ENCODE peak calls at places on chromosomes 7 and 10, in seven cellular contexts. G is lung, T is tibial artery, I is GM13977, H is neural crest cell, B is stomach, P is AG10803. K is an unnamed sample.

GRCh38 chr10:126262971-126263370 is 125.3 kb downstream of the ADAM12 start:
- DNase-seq in H (no peak), G (no peak), P (peak), I (no peak), T (no peak), B (no peak), K (peak)

GRCh38 chr10:122213766-122214165 is 57.3 kb upstream of the BTBD16 start:
- DNase-seq in T (no peak), H (no peak), P (peak), B (no peak), G (no peak), I (no peak), K (no peak)

GRCh38 chr7:82506702-82507101 is 63.1 kb upstream of the CACNA2D1 start:
- DNase-seq in P (peak), T (peak), G (no peak), B (peak), I (no peak), H (no peak), K (no peak)

GRCh38 chr10:30782543-30783461 is 153.2 kb upstream of the LYZL2 start:
- DNase-seq in H (no peak), P (peak), B (no peak), T (no peak), I (peak), G (no peak), K (peak)

GRCh38 chr10:82477776-82478175 is 602.8 kb downstream of the NRG3 start:
- DNase-seq in G (no peak), P (no peak), B (no peak), T (no peak), I (no peak), H (no peak), K (no peak)

GRCh38 chr7:124840435-124840834 is 74.8 kb upstream of the GPR37 start:
- DNase-seq in H (no peak), P (no peak), T (no peak), I (no peak), G (no peak), B (no peak), K (no peak)

GRCh38 chr7:108839091-108839490 is 269.4 kb downstream of the DNAJB9 start:
- DNase-seq in P (no peak), B (no peak), G (no peak), T (no peak), I (no peak), H (no peak), K (peak)

GRCh38 chr10:79001082-79001885 is 67.5 kb upstream of the ZMIZ1 start:
- DNase-seq in P (peak), H (no peak), T (no peak), G (no peak), B (no peak), I (no peak), K (peak)

GRCh38 chr10:120586471-120586872 is 129.4 kb downstream of the PLPP4 start:
- DNase-seq in G (no peak), I (no peak), P (peak), B (no peak), H (no peak), T (no peak), K (peak)

DNA sequence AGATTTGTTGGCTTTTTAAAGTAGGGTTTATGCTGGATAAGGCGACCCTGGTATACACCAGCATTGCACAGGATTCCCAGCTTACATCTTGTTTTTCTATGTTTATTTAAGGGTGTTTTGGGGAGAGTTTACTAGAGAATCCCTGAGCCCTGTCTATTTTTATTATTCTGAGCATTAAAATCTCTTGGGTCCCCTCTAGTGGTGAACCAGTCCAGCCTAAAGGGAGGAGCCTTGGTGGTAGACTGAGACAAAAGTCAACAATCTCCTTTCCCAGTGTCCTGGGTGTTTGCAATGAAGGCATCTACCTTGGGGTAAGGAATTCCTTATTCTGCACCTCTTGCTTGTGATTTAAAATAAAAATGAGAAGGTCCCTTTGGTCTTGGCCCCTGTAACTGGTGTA is 38.2 kb downstream of the ANTXRL start:
- DNase-seq in T (no peak), G (no peak), B (no peak), H (no peak), P (no peak), I (no peak), K (no peak)
- TF ChIP-seq CTCF in T (no peak), G (no peak), B (peak), H (peak), P (peak), I (peak), K (peak)

GRCh38 chr7:103094102-103094501 is 19.2 kb downstream of the ARMC10 start:
- DNase-seq in H (no peak), G (no peak), I (no peak), B (no peak), T (no peak), P (no peak), K (peak)
- TF ChIP-seq CTCF in H (peak), G (no peak), I (peak), B (no peak), T (no peak), P (no peak), K (no peak)

GRCh38 chr7:132307465-132307864 is 268.8 kb downstream of the PLXNA4 start:
- DNase-seq in I (no peak), G (no peak), H (no peak), P (no peak), T (no peak), B (no peak), K (no peak)
- TF ChIP-seq CTCF in I (no peak), G (no peak), H (no peak), P (no peak), T (no peak), B (no peak), K (no peak)

DNA sequence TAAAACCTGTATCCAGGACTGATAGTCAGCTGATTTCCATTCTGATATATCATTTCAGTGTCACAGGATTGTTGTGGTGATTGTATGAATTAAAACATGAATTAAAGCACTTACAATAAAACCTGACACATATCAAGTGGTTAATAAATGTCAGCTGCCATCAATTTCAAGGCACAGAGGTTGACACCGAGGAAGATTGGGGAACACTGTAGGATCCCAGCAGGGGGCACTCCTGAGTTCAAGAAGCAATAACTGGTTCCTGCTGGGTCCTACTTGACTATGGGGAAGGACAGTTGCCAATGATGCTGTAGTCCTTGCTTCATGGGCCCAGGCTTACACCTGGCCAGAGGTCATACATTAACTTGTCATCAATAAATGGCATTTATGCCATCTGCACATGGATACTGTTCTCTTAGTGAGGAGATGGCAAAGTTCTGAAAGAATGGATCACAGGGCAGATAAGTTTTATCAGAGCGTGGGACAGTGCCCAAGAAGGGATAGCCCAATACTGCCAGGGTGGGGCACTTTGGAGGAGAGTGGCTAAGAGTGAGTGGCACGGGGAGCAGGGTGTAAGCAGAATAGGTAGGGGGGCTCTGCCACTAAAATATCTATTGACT is 24.1 kb downstream of the FZD1 start:
- DNase-seq in B (peak), H (peak), I (no peak), T (peak), P (no peak), G (no peak), K (no peak)
- TF ChIP-seq CTCF in B (peak), H (peak), I (peak), T (peak), P (peak), G (peak), K (peak)

DNA sequence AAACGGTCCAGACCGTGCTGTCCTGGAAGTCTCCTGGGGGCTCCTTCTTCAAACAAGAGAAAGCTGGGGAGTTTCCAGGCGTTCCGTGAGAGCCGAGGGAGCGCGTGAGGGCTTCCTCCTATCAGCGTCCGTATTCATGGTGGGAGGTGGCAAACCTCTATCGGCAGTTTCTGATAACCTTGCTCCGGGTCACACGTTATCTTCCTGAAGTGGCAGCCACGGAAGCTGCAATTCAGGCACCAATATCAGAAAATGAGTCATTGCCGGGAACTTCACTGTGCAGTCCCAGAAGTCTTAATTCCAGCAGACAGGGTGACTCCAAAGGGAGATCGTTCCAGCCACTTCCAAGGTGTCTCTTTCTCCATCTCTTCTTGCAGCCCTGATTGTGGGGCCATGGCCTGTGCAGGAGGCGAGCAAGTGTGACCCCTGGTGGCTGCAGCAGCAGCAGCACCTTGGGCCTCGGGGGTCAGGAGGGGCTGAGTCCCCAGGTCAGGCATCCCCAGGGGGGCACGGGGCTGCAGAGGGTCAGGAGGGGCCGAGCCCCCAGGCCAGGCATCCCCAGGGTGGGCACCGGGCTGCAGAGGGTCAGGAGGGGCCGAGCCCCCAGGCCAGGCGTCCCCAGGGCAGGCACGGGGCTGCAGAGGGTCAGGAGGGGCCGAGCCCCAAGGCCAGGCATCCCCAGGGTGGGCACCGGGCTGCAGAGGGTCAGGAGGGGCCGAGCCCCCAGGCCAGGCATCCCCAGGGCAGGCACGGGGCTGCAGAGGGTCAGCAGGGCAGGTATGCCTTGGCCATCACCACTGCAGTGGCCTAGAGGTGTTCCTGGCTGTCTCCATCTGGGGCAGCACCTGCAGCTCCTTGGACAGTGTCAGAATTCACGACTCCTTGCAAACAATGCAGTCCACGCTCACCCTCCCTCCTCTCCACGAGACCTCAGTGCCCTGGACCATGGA is 538.7 kb downstream of the DNAJB6 start:
- DNase-seq in B (peak), P (no peak), H (peak), G (no peak), I (no peak), T (no peak), K (no peak)
- TF ChIP-seq CTCF in B (no peak), P (no peak), H (peak), G (peak), I (peak), T (peak), K (no peak)

GRCh38 chr7:154767821-154768415 is 235.0 kb downstream of the PAXIP1 start:
- DNase-seq in P (no peak), B (no peak), H (no peak), T (no peak), G (no peak), I (no peak), K (no peak)

GRCh38 chr7:154769011-154769410 is 233.9 kb downstream of the PAXIP1 start:
- DNase-seq in I (no peak), G (no peak), P (no peak), T (no peak), B (no peak), H (no peak), K (no peak)

GRCh38 chr7:154770361-154770760 is 232.6 kb downstream of the PAXIP1 start:
- DNase-seq in B (no peak), T (no peak), G (no peak), P (no peak), I (no peak), H (no peak), K (no peak)

GRCh38 chr7:154769527-154769926 is 233.4 kb downstream of the PAXIP1 start:
- DNase-seq in G (no peak), T (no peak), B (no peak), P (no peak), H (no peak), I (no peak), K (no peak)

GRCh38 chr7:154770962-154771361 is 232.0 kb downstream of the PAXIP1 start:
- DNase-seq in I (no peak), B (no peak), G (no peak), P (no peak), H (no peak), T (no peak), K (no peak)
- TF ChIP-seq CTCF in I (no peak), B (no peak), G (no peak), P (no peak), H (no peak), T (no peak), K (no peak)

DNA sequence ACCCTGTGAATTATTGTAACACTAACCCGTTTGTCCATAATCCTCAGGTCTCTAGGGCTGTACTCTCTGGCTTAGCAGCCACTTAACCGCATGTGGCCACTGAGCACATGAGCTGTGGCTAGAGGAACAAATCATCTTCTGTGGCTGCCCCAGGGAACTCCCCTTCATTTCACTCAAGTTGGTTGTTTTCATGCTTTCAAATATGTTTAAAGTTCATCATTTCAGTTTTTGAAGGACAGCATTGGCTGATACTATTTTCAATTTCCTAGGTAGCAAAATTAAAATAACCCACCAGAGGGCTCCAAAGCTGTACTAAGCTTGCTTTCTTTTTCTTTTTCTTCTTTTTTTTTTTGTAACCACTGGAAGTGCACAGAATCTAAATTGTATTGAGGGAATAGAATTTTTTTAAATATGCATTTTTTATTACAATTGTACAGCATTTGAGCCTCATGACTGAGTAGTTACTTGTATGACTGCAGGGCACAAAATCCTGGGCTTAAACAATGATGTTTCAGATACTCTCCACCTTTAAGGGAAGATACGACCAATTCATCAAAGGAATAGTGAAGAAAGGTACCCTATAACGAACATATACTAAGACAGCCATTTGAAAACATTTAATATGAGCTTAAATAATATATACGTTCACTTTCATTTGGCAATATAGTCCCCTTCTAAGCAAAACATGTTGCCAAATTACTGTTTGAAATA is 38.6 kb downstream of the MRC1 start:
- DNase-seq in H (no peak), I (no peak), B (no peak), G (no peak), P (peak), T (no peak), K (peak)
- TF ChIP-seq CTCF in H (peak), I (peak), B (no peak), G (peak), P (peak), T (peak), K (peak)

GRCh38 chr7:140402178-140402835 is 1.6 kb upstream of the RAB19 start:
- DNase-seq in I (no peak), B (no peak), H (no peak), T (no peak), P (peak), G (no peak), K (peak)

GRCh38 chr7:140400381-140400780 is 2.1 kb upstream of the SLC37A3 start:
- DNase-seq in T (no peak), P (no peak), G (no peak), H (no peak), I (no peak), B (no peak), K (no peak)

GRCh38 chr7:140393756-140394306 is 4.5 kb downstream of the SLC37A3 start:
- DNase-seq in G (no peak), H (no peak), I (no peak), T (peak), B (no peak), P (no peak), K (no peak)

GRCh38 chr7:140398821-140399220 is 491 bp upstream of the SLC37A3 start:
- DNase-seq in I (no peak), T (no peak), P (no peak), G (no peak), H (no peak), B (no peak), K (no peak)

GRCh38 chr7:140397784-140398750 is at the start of gene SLC37A3:
- DNase-seq in G (peak), P (peak), I (peak), B (peak), T (peak), H (peak), K (peak)
- TF ChIP-seq CTCF in G (peak), P (no peak), I (no peak), B (peak), T (peak), H (peak), K (peak)

GRCh38 chr10:69936091-69936490 is 116.6 kb upstream of the MACROH2A2 start:
- DNase-seq in I (peak), B (no peak), H (no peak), P (no peak), T (peak), G (no peak), K (no peak)
- TF ChIP-seq CTCF in I (peak), B (no peak), H (no peak), P (peak), T (no peak), G (no peak), K (peak)

K was measured in fibroblast of the aortic adventitia.